ENCODE peak calls at places on chromosomes 12 and 14, in four cellular contexts. One of them, this sample, is unnamed.

GRCh38 chr12:46487567-46488131 is 115.1 kb upstream of the SLC38A2 start:
- DNase-seq in CD8-positive, alpha-beta T cell: no peak
- DNase-seq in MM.1S: no peak
- DNase-seq in glutamatergic neuron: no peak
- DNase-seq in this sample: peak

GRCh38 chr12:106245767-106246166 is 2.1 kb downstream of the CKAP4 start:
- DNase-seq in CD8-positive, alpha-beta T cell: no peak
- DNase-seq in MM.1S: no peak
- DNase-seq in glutamatergic neuron: no peak
- DNase-seq in this sample: no peak

GRCh38 chr14:23539209-23539866 is 12.2 kb downstream of the ZFHX2 start:
- DNase-seq in CD8-positive, alpha-beta T cell: peak
- DNase-seq in MM.1S: peak
- DNase-seq in glutamatergic neuron: peak
- DNase-seq in this sample: peak

GRCh38 chr12:117090816-117091711 is 8.2 kb downstream of the TESC start:
- DNase-seq in CD8-positive, alpha-beta T cell: no peak
- DNase-seq in MM.1S: no peak
- DNase-seq in glutamatergic neuron: no peak
- DNase-seq in this sample: no peak

GRCh38 chr12:20865873-20866272 is 55.4 kb downstream of the SLCO1B3 start:
- DNase-seq in CD8-positive, alpha-beta T cell: no peak
- DNase-seq in MM.1S: no peak
- DNase-seq in glutamatergic neuron: no peak
- DNase-seq in this sample: no peak

GRCh38 chr14:74414793-74415437 is 11.1 kb downstream of the SYNDIG1L start:
- DNase-seq in CD8-positive, alpha-beta T cell: no peak
- DNase-seq in MM.1S: peak
- DNase-seq in glutamatergic neuron: peak
- DNase-seq in this sample: no peak

GRCh38 chr12:122878780-122879612 is 16.9 kb downstream of the VPS37B start:
- DNase-seq in CD8-positive, alpha-beta T cell: no peak
- DNase-seq in MM.1S: peak
- DNase-seq in glutamatergic neuron: no peak
- DNase-seq in this sample: no peak

GRCh38 chr14:54776361-54777001 is 126.1 kb downstream of the GCH1 start:
- DNase-seq in CD8-positive, alpha-beta T cell: peak
- DNase-seq in MM.1S: no peak
- DNase-seq in glutamatergic neuron: no peak
- DNase-seq in this sample: peak

GRCh38 chr14:70822706-70823185 is 13.4 kb upstream of the MAP3K9 start:
- DNase-seq in CD8-positive, alpha-beta T cell: peak
- DNase-seq in MM.1S: peak
- DNase-seq in glutamatergic neuron: peak
- DNase-seq in this sample: peak

GRCh38 chr14:89178802-89179201 is 238.2 kb downstream of the FOXN3 start:
- DNase-seq in CD8-positive, alpha-beta T cell: no peak
- DNase-seq in MM.1S: no peak
- DNase-seq in glutamatergic neuron: no peak
- DNase-seq in this sample: no peak

GRCh38 chr14:74261288-74261687 is 22.0 kb downstream of the VSX2 start:
- DNase-seq in CD8-positive, alpha-beta T cell: no peak
- DNase-seq in MM.1S: no peak
- DNase-seq in glutamatergic neuron: no peak
- DNase-seq in this sample: no peak

GRCh38 chr14:77903233-77903632 is 103.3 kb downstream of the ADCK1 start:
- DNase-seq in CD8-positive, alpha-beta T cell: no peak
- DNase-seq in MM.1S: no peak
- DNase-seq in glutamatergic neuron: no peak
- DNase-seq in this sample: no peak

GRCh38 chr12:24057920-24058476 is 108.5 kb upstream of the SOX5 start:
- DNase-seq in CD8-positive, alpha-beta T cell: no peak
- DNase-seq in MM.1S: no peak
- DNase-seq in glutamatergic neuron: no peak
- DNase-seq in this sample: no peak

GRCh38 chr14:39576726-39577125 is 144.5 kb upstream of the FBXO33 start:
- DNase-seq in CD8-positive, alpha-beta T cell: no peak
- DNase-seq in MM.1S: no peak
- DNase-seq in glutamatergic neuron: no peak
- DNase-seq in this sample: no peak

GRCh38 chr12:46830731-46831334 is 5.0 kb upstream of the SLC38A4 start:
- DNase-seq in CD8-positive, alpha-beta T cell: no peak
- DNase-seq in MM.1S: no peak
- DNase-seq in glutamatergic neuron: no peak
- DNase-seq in this sample: no peak

GRCh38 chr14:81265641-81266169 is 44.9 kb upstream of the GTF2A1 start:
- DNase-seq in CD8-positive, alpha-beta T cell: no peak
- DNase-seq in MM.1S: no peak
- DNase-seq in glutamatergic neuron: no peak
- DNase-seq in this sample: no peak

GRCh38 chr14:77212933-77213656 is 31.5 kb downstream of the TMEM63C start:
- DNase-seq in CD8-positive, alpha-beta T cell: no peak
- DNase-seq in MM.1S: peak
- DNase-seq in glutamatergic neuron: peak
- DNase-seq in this sample: peak

DNA sequence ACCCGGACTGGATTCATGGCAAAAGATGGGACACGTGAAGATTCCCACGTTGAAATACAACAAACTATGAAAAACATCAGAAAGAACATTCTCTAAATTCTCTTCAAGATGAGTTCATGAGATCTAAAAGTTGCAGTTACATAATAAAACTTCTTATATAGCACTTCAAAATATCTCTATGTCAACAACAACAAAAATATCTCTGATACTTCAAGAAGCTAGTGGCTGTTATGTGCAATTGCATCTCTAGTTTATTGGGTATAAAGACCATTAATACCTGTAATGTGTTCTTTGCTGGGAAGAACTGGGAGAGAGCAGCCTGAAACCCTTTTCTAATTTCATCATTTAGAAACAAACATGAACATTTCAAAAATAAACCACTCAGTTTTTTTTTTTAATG is 69.2 kb upstream of the RGS6 start:
- DNase-seq in CD8-positive, alpha-beta T cell: no peak
- DNase-seq in MM.1S: no peak
- DNase-seq in glutamatergic neuron: no peak
- DNase-seq in this sample: no peak
- TF ChIP-seq CTCF in CD8-positive, alpha-beta T cell: no peak
- TF ChIP-seq CTCF in MM.1S: no peak
- TF ChIP-seq CTCF in glutamatergic neuron: peak
- TF ChIP-seq CTCF in this sample: no peak

DNA sequence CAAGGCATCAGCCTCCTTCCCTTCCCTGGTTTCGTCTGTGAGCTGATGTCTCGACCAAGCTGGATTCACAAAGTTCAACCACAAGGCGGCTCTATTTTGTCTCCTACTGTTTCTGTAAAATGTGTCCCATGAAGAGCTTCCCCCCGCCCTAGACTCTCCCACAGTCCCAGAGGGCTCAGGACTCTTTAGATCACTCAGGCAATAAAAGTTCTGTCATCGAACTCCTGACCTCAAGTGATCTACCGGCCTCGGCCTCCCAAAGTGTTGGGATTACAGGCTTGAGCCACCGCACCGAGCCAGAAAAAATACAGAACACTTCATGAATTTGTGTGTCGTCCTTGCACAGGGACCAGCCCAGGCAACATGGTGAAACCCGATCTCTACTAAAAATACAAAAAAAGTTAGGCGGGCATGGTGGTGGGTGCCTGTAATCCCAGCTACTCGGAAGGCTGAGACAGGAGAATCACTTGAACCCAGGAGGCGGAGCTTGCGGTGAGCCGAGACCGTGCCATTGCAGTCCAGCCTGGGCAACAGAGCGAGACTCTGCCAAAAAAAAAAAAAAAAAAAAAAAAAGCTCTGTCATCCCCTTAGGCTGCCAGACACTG is 149.4 kb downstream of the BCL11B start:
- DNase-seq in CD8-positive, alpha-beta T cell: no peak
- DNase-seq in MM.1S: no peak
- DNase-seq in glutamatergic neuron: no peak
- DNase-seq in this sample: no peak
- TF ChIP-seq CTCF in CD8-positive, alpha-beta T cell: no peak
- TF ChIP-seq CTCF in MM.1S: no peak
- TF ChIP-seq CTCF in glutamatergic neuron: no peak
- TF ChIP-seq CTCF in this sample: no peak

DNA sequence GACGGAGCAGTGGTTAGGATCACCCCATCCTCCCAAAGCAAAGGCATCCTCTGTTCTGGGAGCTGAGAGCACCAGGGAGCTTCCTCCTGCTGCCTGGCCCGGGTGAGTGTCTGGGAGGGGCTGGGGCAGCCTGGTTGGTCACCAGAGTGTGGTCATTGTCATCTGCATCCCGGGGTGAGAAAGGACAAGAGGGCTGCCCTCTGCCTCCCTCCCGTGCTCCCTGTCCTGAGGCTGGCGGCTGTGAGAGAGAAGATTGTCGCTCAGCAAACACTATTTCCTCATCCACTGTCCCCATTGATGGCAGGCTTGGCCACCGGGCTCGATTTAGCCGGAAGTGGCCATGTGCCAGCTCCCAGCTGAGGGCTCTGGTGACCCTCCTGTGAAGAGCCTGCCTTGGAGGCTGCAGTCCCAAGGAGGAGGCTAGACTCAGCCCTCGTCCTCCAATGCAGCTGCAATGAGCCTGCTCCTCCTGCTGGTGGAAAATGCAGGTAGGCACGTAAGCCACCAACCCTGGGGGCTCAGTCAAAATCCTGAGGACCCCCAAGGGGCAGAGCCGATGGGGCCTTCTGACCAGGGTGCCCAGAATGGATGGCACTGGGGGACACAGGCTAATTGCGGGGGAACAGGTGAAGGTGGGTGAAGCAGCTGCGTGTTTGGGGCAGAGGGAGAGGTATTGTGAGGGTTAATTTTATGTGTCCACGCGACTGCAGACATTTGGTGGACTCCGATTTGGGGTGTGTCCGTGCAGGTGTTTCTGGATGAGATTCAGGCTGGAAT is 155.7 kb downstream of the KIF26A start:
- DNase-seq in CD8-positive, alpha-beta T cell: no peak
- DNase-seq in MM.1S: no peak
- DNase-seq in glutamatergic neuron: peak
- DNase-seq in this sample: no peak
- TF ChIP-seq CTCF in CD8-positive, alpha-beta T cell: no peak
- TF ChIP-seq CTCF in MM.1S: no peak
- TF ChIP-seq CTCF in glutamatergic neuron: peak
- TF ChIP-seq CTCF in this sample: no peak

GRCh38 chr14:60195179-60195810 is 30.1 kb upstream of the DHRS7 start:
- DNase-seq in CD8-positive, alpha-beta T cell: no peak
- DNase-seq in MM.1S: no peak
- DNase-seq in glutamatergic neuron: no peak
- DNase-seq in this sample: no peak
- TF ChIP-seq CTCF in CD8-positive, alpha-beta T cell: no peak
- TF ChIP-seq CTCF in MM.1S: no peak
- TF ChIP-seq CTCF in glutamatergic neuron: no peak
- TF ChIP-seq CTCF in this sample: peak

DNA sequence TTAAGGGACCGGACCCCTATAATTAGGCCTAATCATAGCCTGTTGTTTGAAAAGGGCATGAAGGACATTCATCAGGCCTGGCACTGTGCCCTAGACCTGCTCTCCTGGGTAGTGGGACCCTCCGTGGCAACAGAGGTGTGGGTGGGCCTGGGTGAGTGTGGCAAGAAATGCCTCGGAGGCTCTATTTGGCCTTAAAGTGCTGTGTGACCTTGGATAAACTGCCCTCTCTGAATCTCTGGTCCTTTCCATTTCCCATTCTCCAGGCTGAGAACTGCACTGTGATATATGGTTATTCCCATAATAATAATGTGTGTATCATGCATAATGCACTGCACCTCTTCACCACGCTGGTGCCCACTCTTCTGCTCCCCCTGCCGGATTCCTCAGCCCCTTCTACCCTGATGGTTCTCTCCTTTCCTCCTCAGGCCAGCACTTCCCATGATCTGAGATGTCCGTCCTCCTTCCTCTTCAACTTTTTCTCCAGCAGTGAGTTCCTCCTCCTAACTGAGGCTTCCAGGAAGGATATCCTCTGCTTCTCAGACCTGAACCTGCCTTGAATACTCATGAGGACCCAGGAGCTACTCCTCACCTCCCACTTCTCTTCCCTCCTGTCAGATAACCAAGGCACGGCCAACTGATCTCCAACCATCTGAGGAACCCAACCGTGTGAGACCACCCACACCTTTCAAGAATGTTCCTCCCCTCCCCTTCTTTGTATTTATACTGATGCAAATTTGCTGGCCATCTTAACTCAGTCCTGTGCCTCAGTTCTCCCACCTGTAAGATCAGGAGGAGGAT is 111.0 kb upstream of the PZP start:
- DNase-seq in CD8-positive, alpha-beta T cell: no peak
- DNase-seq in MM.1S: no peak
- DNase-seq in glutamatergic neuron: no peak
- DNase-seq in this sample: no peak
- TF ChIP-seq CTCF in CD8-positive, alpha-beta T cell: no peak
- TF ChIP-seq CTCF in MM.1S: peak
- TF ChIP-seq CTCF in glutamatergic neuron: no peak
- TF ChIP-seq CTCF in this sample: no peak

GRCh38 chr12:40762072-40762471 is 69.8 kb downstream of the CNTN1 start:
- DNase-seq in CD8-positive, alpha-beta T cell: no peak
- DNase-seq in MM.1S: peak
- DNase-seq in glutamatergic neuron: no peak
- DNase-seq in this sample: no peak
- TF ChIP-seq CTCF in CD8-positive, alpha-beta T cell: no peak
- TF ChIP-seq CTCF in MM.1S: peak
- TF ChIP-seq CTCF in glutamatergic neuron: no peak
- TF ChIP-seq CTCF in this sample: no peak

DNA sequence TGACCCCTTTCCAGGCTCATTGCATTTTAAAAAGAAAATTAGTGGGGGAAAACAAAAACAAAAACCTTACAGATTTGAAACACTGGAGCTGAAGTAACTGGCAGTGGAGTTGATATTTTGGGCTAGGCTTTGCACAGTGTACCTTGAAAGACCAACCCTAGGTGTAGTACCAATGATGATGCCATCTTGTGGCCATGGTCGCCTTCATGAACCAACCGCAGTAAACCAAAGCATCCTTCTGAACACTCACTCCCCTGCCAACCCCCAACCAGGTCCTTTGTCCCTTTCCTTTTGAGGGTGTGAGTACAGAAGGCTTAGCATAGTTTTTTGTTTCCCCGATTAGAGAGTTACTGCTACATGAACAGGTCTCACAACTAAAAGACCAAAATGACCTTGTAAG is 5.9 kb downstream of the TOMM20L start:
- DNase-seq in CD8-positive, alpha-beta T cell: no peak
- DNase-seq in MM.1S: no peak
- DNase-seq in glutamatergic neuron: no peak
- DNase-seq in this sample: no peak
- TF ChIP-seq CTCF in CD8-positive, alpha-beta T cell: no peak
- TF ChIP-seq CTCF in MM.1S: no peak
- TF ChIP-seq CTCF in glutamatergic neuron: no peak
- TF ChIP-seq CTCF in this sample: no peak

GRCh38 chr12:53379389-53380103 is 430 bp upstream of the SP1 start:
- DNase-seq in CD8-positive, alpha-beta T cell: peak
- DNase-seq in MM.1S: peak
- DNase-seq in glutamatergic neuron: peak
- DNase-seq in this sample: peak

GRCh38 chr12:53380797-53381738 is 1.1 kb downstream of the SP1 start:
- DNase-seq in CD8-positive, alpha-beta T cell: no peak
- DNase-seq in MM.1S: no peak
- DNase-seq in glutamatergic neuron: peak
- DNase-seq in this sample: no peak

GRCh38 chr12:53380104-53380796 is at the start of gene SP1:
- DNase-seq in CD8-positive, alpha-beta T cell: peak
- DNase-seq in MM.1S: peak
- DNase-seq in glutamatergic neuron: peak
- DNase-seq in this sample: peak

GRCh38 chr12:53383258-53383657 is 3.3 kb downstream of the SP1 start:
- DNase-seq in CD8-positive, alpha-beta T cell: no peak
- DNase-seq in MM.1S: no peak
- DNase-seq in glutamatergic neuron: no peak
- DNase-seq in this sample: no peak

GRCh38 chr12:53381739-53382630 is 2.0 kb downstream of the SP1 start:
- DNase-seq in CD8-positive, alpha-beta T cell: peak
- DNase-seq in MM.1S: peak
- DNase-seq in glutamatergic neuron: peak
- DNase-seq in this sample: peak
- TF ChIP-seq CTCF in CD8-positive, alpha-beta T cell: peak
- TF ChIP-seq CTCF in MM.1S: peak
- TF ChIP-seq CTCF in glutamatergic neuron: peak
- TF ChIP-seq CTCF in this sample: peak